ENCODE peak calls at places on chromosome 21, in nine cellular contexts. U is BJ; C is A673; Z is cardiac muscle cell; G is dorsolateral prefrontal cortex; M is CD8-positive, alpha-beta memory T cell; D is lower leg skin; A is tibial artery; J is gastrocnemius medialis. V is an unnamed sample.

GRCh38 chr21:35342440-35342839 is 293.3 kb upstream of the RUNX1 start:
- DNase-seq in U (no peak), C (no peak), Z (no peak), G (no peak), M (no peak), D (no peak), A (no peak), J (no peak), V (no peak)

GRCh38 chr21:45309069-45309521 is 21.4 kb upstream of the POFUT2 start:
- DNase-seq in U (no peak), C (peak), Z (peak), G (peak), M (peak), D (no peak), A (no peak), J (no peak), V (no peak)

GRCh38 chr21:42146821-42147220 is 72.1 kb upstream of the ABCG1 start:
- DNase-seq in U (no peak), C (no peak), Z (no peak), G (peak), M (no peak), D (peak), A (no peak), J (no peak), V (no peak)

GRCh38 chr21:25079053-25079452 is 528.2 kb downstream of the MRPL39 start:
- DNase-seq in U (no peak), C (no peak), Z (no peak), G (no peak), M (no peak), D (no peak), A (no peak), J (no peak), V (no peak)

GRCh38 chr21:46401186-46401910 is 57.3 kb upstream of the DIP2A start:
- DNase-seq in U (no peak), C (no peak), Z (no peak), G (no peak), M (no peak), D (no peak), A (no peak), J (no peak), V (no peak)

GRCh38 chr21:16241021-16241420 is 511.2 kb downstream of the USP25 start:
- DNase-seq in U (no peak), C (no peak), Z (no peak), G (no peak), M (no peak), D (no peak), A (no peak), J (no peak), V (no peak)

GRCh38 chr21:14545906-14546480 is at the start of gene SAMSN1:
- DNase-seq in U (no peak), C (no peak), Z (no peak), G (no peak), M (peak), D (no peak), A (no peak), J (peak), V (no peak)

GRCh38 chr21:32189688-32190483 is 89.0 kb downstream of the MIS18A start:
- DNase-seq in U (no peak), C (no peak), Z (no peak), G (no peak), M (no peak), D (no peak), A (no peak), J (no peak), V (no peak)

GRCh38 chr21:46092811-46093667 is 4.9 kb upstream of the COL6A2 start:
- DNase-seq in U (no peak), C (no peak), Z (no peak), G (no peak), M (no peak), D (peak), A (no peak), J (no peak), V (no peak)

GRCh38 chr21:44793269-44794030 is 8.2 kb downstream of the UBE2G2 start:
- DNase-seq in U (no peak), C (peak), Z (peak), G (no peak), M (peak), D (no peak), A (no peak), J (peak), V (peak)

GRCh38 chr21:42548687-42549406 is 35.2 kb downstream of the SLC37A1 start:
- DNase-seq in U (no peak), C (no peak), Z (no peak), G (no peak), M (no peak), D (no peak), A (peak), J (peak), V (no peak)

GRCh38 chr21:32389337-32390015 is 3.3 kb downstream of the URB1 start:
- DNase-seq in U (no peak), C (no peak), Z (no peak), G (no peak), M (no peak), D (no peak), A (no peak), J (no peak), V (no peak)

GRCh38 chr21:21688877-21689276 is 690.7 kb downstream of the NCAM2 start:
- DNase-seq in U (no peak), C (peak), Z (peak), G (no peak), M (no peak), D (no peak), A (no peak), J (no peak), V (no peak)

GRCh38 chr21:45461369-45461750 is 56.4 kb downstream of the COL18A1 start:
- DNase-seq in U (no peak), C (no peak), Z (no peak), G (no peak), M (no peak), D (no peak), A (no peak), J (no peak), V (no peak)

GRCh38 chr21:25838809-25839208 is 104.0 kb downstream of the GABPA start:
- DNase-seq in U (no peak), C (peak), Z (no peak), G (no peak), M (no peak), D (no peak), A (no peak), J (no peak), V (no peak)

GRCh38 chr21:42659416-42660117 is 6.1 kb downstream of the PDE9A start:
- DNase-seq in U (no peak), C (no peak), Z (no peak), G (no peak), M (peak), D (no peak), A (no peak), J (no peak), V (no peak)

GRCh38 chr21:14553422-14553821 is 7.3 kb upstream of the SAMSN1 start:
- DNase-seq in U (no peak), C (no peak), Z (no peak), G (no peak), M (no peak), D (no peak), A (no peak), J (no peak), V (no peak)

GRCh38 chr21:26939532-26940181 is 27.2 kb downstream of the ADAMTS5 start:
- DNase-seq in U (no peak), C (no peak), Z (no peak), G (no peak), M (no peak), D (no peak), A (no peak), J (peak), V (no peak)

GRCh38 chr21:43762303-43763128 is 13.6 kb downstream of the CSTB start:
- DNase-seq in U (no peak), C (no peak), Z (no peak), G (no peak), M (no peak), D (no peak), A (no peak), J (no peak), V (no peak)

GRCh38 chr21:25639922-25640670 is 1.0 kb downstream of the JAM2 start:
- DNase-seq in U (no peak), C (peak), Z (peak), G (peak), M (no peak), D (no peak), A (no peak), J (no peak), V (no peak)

GRCh38 chr21:41552254-41552653 is 44.3 kb upstream of the TMPRSS2 start:
- DNase-seq in U (no peak), C (no peak), Z (no peak), G (no peak), M (no peak), D (peak), A (no peak), J (no peak), V (no peak)

GRCh38 chr21:34992736-34993135 is 56.4 kb downstream of the RUNX1 start:
- DNase-seq in U (no peak), C (no peak), Z (no peak), G (no peak), M (no peak), D (peak), A (peak), J (peak), V (peak)

GRCh38 chr21:44765231-44766013 is 36.2 kb downstream of the UBE2G2 start:
- DNase-seq in U (no peak), C (no peak), Z (no peak), G (no peak), M (peak), D (no peak), A (no peak), J (no peak), V (no peak)

GRCh38 chr21:41715649-41716321 is 51.1 kb downstream of the RIPK4 start:
- DNase-seq in U (no peak), C (no peak), Z (peak), G (no peak), M (no peak), D (no peak), A (no peak), J (no peak), V (no peak)

GRCh38 chr21:15199414-15199813 is 134.6 kb upstream of the NRIP1 start:
- DNase-seq in U (no peak), C (no peak), Z (peak), G (no peak), M (no peak), D (no peak), A (no peak), J (no peak), V (no peak)

GRCh38 chr21:41653243-41653943 is 113.5 kb downstream of the RIPK4 start:
- DNase-seq in U (no peak), C (no peak), Z (no peak), G (peak), M (no peak), D (peak), A (no peak), J (no peak), V (no peak)

GRCh38 chr21:42566524-42567180 is 53.0 kb downstream of the SLC37A1 start:
- DNase-seq in U (no peak), C (no peak), Z (no peak), G (peak), M (peak), D (peak), A (peak), J (no peak), V (no peak)

GRCh38 chr21:46286668-46286982 is 483 bp downstream of the YBEY start:
- DNase-seq in U (no peak), C (no peak), Z (no peak), G (no peak), M (no peak), D (no peak), A (no peak), J (no peak), V (no peak)

GRCh38 chr21:29075706-29076447 is 2.4 kb upstream of the CCT8 start:
- DNase-seq in U (no peak), C (no peak), Z (no peak), G (no peak), M (no peak), D (no peak), A (no peak), J (no peak), V (no peak)

GRCh38 chr21:26717146-26717739 is 128.0 kb downstream of the ADAMTS1 start:
- DNase-seq in U (no peak), C (peak), Z (peak), G (no peak), M (no peak), D (no peak), A (no peak), J (no peak), V (no peak)

GRCh38 chr21:35303085-35303484 is 254.0 kb upstream of the RUNX1 start:
- DNase-seq in U (peak), C (no peak), Z (no peak), G (no peak), M (no peak), D (no peak), A (no peak), J (no peak), V (peak)

GRCh38 chr21:15841856-15842564 is 112.2 kb downstream of the USP25 start:
- DNase-seq in U (no peak), C (peak), Z (no peak), G (no peak), M (no peak), D (no peak), A (no peak), J (no peak), V (peak)

GRCh38 chr21:21682172-21682571 is 684.0 kb downstream of the NCAM2 start:
- DNase-seq in U (peak), C (peak), Z (no peak), G (no peak), M (no peak), D (no peak), A (no peak), J (no peak), V (no peak)

GRCh38 chr21:38809170-38809878 is 3.6 kb downstream of the ETS2 start:
- DNase-seq in U (no peak), C (no peak), Z (no peak), G (no peak), M (no peak), D (no peak), A (no peak), J (no peak), V (no peak)
- H3K4me3 ChIP-seq in U (no peak), C (no peak), Z (no peak), G (peak), M (no peak), D (no peak), A (no peak), J (peak), V (no peak)

DNA sequence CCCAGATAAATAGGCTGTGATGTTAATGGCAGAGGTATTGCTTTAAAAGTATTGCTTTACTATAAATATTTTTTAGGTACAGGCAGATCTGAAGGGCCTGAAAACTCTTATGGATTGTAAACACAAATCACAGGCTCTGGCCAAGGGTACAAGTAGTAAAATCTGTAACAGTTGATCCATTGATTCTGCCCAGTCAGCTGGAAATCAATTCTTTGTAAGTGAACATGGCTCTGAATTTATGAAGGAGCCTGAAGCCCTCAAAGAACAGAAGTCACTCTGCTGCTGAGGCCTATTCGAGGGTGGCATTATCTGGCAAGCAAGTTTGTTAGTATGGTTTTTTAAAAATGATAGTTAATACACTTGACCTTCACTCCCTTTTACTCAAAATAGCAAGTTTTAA is 834.0 kb upstream of the TMPRSS15 start:
- DNase-seq in U (no peak), C (no peak), Z (no peak), G (no peak), M (no peak), D (no peak), A (no peak), J (no peak), V (no peak)
- H3K4me3 ChIP-seq in U (no peak), C (no peak), Z (no peak), G (no peak), M (no peak), D (no peak), A (no peak), J (no peak), V (no peak)

DNA sequence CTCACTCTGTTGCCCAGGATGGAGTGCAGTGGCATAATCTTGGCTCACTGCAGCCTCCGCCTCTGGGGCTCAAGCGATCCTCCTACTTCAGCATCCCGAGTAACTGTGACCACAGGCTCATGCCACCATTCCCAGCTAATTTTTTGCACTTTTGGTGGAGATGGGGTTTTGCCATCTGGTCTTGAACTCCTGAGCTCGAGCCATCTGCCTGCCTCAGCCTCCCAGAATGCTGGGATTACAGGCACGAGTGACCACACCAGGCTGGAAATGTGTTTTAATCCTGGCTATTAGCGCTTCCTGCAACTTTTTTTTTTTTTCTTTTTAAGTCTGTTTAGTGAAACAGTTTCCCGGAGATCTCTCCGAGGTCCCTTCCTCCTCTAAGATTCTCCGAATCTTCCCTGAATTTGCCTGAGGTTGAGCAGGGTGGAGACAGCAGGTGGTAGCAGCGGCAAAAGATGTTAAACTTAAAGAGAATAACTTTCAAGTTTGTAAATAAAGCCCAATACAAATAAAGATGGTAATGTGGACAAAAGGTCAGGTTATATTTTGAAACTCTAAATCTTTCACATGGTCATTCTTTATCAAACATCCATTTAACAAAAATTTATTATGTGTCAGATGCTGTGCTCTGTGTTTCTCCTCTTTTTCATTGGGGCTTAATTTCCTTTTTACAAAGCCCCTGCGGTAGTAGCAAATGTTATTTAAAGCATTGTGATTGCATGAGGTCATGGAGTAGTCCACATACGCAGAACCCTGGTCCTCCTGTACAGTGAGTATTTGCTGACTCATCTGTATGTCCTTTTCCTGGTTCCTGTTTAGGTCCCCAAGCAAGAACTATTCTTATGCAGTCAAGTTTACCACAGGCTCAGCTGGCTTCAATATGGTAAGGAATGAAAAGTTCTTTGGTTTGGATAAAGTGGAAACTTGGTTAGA is 119.1 kb downstream of the ITSN1 start:
- DNase-seq in U (peak), C (peak), Z (peak), G (no peak), M (no peak), D (no peak), A (peak), J (no peak), V (peak)
- H3K4me3 ChIP-seq in U (peak), C (no peak), Z (no peak), G (no peak), M (no peak), D (no peak), A (peak), J (no peak), V (no peak)

DNA sequence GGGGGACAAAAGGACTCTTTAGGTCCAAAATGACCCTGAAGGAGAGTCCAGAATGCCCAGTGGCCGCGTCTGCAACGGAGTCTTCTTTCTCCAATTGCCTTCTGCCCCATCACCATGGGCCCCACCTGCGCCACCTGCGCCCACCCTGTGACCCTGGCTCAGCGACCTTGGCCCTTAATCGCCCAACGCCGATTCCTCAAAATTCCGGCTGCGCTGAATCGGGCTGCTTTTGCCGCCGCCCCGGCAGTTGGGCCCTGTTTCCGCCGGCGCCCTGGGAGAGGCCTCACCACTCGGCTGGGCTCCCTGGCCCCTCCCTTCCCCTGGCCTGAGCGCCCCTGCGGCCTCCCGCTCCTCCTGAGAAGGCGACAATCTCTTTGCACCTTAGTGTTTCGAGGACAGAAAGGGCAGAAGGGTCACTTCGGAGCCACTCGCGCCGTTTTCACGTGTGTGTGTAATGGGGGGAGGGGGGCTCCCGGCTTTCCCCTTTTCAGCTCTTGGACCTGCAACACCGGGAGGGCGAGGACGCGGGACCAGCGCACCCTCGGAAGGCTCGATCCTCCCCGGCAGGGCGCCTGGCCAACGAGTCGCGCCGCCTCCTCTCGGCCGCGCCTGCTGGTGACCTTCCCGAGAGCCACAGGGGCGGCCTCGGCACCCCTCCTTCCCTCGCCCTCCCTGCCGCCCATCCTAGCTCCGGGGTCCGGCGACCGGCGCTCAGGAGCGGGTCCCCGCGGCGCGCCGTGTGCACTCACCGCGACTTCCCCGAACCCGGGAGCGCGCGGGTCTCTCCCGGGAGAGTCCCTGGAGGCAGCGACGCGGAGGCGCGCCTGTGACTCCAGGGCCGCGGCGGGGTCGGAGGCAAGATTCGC is 522 bp upstream of the SIM2 start:
- DNase-seq in U (no peak), C (no peak), Z (peak), G (no peak), M (no peak), D (no peak), A (no peak), J (no peak), V (no peak)
- H3K4me3 ChIP-seq in U (no peak), C (peak), Z (peak), G (peak), M (no peak), D (no peak), A (peak), J (peak), V (no peak)